ENCODE peak calls at places on chromosomes 4 and X, in ten cellular contexts. U is heart right ventricle; M is astrocyte of the spinal cord; F is breast epithelium; E is GM20000; K is GM12865; Y is activated B cell treated with CpG ODN at 0.5 μM for 24 hours; C is mammary epithelial cell; O is type B pancreatic cell; G is CD8-positive, alpha-beta T cell. R is an unnamed sample.

GRCh38 chr4:45831692-45832091 is 292.2 kb downstream of the GABRG1 start:
- DNase-seq in C (no peak), O (no peak), M (no peak), F (no peak), E (no peak), G (no peak), K (no peak), U (no peak), Y (no peak), R (no peak)

GRCh38 chr4:16686195-16686594 is 212.2 kb downstream of the LDB2 start:
- DNase-seq in F (no peak), G (no peak), C (no peak), E (no peak), K (no peak), M (peak; percentile 85), O (no peak), Y (no peak), U (no peak), R (no peak)

GRCh38 chr4:100290585-100290984 is 100.3 kb upstream of the DDIT4L start:
- DNase-seq in K (no peak), G (no peak), O (no peak), M (no peak), Y (no peak), U (no peak), F (no peak), C (peak; percentile 57), E (no peak), R (no peak)

GRCh38 chrX:40866878-40867277 is 131.5 kb upstream of the MED14 start:
- DNase-seq in E (no peak), G (no peak), C (no peak), U (peak; percentile 18), O (no peak), Y (no peak), F (no peak), M (peak; percentile 18), K (no peak), R (no peak)

GRCh38 chr4:179626687-179627086 is 2184.4 kb upstream of the AGA start:
- DNase-seq in Y (no peak), O (no peak), C (no peak), M (no peak), E (no peak), K (no peak), F (no peak), U (no peak), G (no peak), R (no peak)

GRCh38 chr4:134812611-134813010 is 611.0 kb upstream of the PABPC4L start:
- DNase-seq in O (no peak), K (no peak), F (no peak), Y (no peak), G (no peak), E (no peak), M (no peak), C (no peak), U (no peak), R (no peak)

GRCh38 chr4:581753-582361 is 5.8 kb upstream of the TMEM271 start:
- DNase-seq in C (no peak), U (no peak), F (no peak), O (no peak), K (no peak), M (no peak), G (no peak), Y (no peak), E (no peak), R (no peak)

GRCh38 chr4:63580796-63581475 is 828.3 kb downstream of the TECRL start:
- DNase-seq in G (no peak), K (peak; percentile 2), F (no peak), O (no peak), U (no peak), Y (no peak), E (no peak), C (no peak), M (no peak), R (no peak)

GRCh38 chr4:12486995-12487394 is 997.1 kb downstream of the RAB28 start:
- DNase-seq in G (no peak), K (no peak), Y (no peak), O (no peak), U (peak; percentile 32), E (no peak), M (no peak), C (no peak), F (no peak), R (no peak)

GRCh38 chr4:7766661-7767345 is 172.9 kb downstream of the AFAP1 start:
- DNase-seq in M (no peak), E (no peak), G (no peak), O (no peak), U (peak; percentile 31), Y (no peak), K (no peak), F (no peak), C (no peak), R (peak; percentile 27)

GRCh38 chr4:125736057-125736456 is 421.3 kb downstream of the FAT4 start:
- DNase-seq in Y (no peak), E (no peak), M (peak; percentile 80), G (no peak), U (no peak), F (no peak), K (no peak), C (no peak), O (no peak), R (no peak)
- TF ChIP-seq CTCF in Y (no peak), E (no peak), M (peak; percentile 30), G (no peak), U (no peak), F (no peak), K (no peak), C (no peak), O (peak; percentile 55), R (no peak)

GRCh38 chr4:94515365-94515764 is 63.6 kb downstream of the PDLIM5 start:
- DNase-seq in U (no peak), Y (no peak), F (no peak), O (no peak), C (no peak), G (no peak), M (peak; percentile 48), E (no peak), K (no peak), R (no peak)
- TF ChIP-seq CTCF in U (no peak), Y (no peak), F (no peak), O (no peak), C (no peak), G (no peak), M (no peak), E (no peak), K (no peak), R (no peak)

GRCh38 chr4:89486042-89486441 is 178.4 kb upstream of the GPRIN3 start:
- DNase-seq in K (no peak), G (no peak), O (no peak), M (peak; percentile 46), F (no peak), E (peak; percentile 47), U (no peak), C (peak; percentile 19), Y (no peak), R (no peak)
- TF ChIP-seq CTCF in K (no peak), G (no peak), O (peak; percentile 53), M (peak; percentile 50), F (no peak), E (peak; percentile 15), U (no peak), C (peak; percentile 50), Y (no peak), R (no peak)

DNA sequence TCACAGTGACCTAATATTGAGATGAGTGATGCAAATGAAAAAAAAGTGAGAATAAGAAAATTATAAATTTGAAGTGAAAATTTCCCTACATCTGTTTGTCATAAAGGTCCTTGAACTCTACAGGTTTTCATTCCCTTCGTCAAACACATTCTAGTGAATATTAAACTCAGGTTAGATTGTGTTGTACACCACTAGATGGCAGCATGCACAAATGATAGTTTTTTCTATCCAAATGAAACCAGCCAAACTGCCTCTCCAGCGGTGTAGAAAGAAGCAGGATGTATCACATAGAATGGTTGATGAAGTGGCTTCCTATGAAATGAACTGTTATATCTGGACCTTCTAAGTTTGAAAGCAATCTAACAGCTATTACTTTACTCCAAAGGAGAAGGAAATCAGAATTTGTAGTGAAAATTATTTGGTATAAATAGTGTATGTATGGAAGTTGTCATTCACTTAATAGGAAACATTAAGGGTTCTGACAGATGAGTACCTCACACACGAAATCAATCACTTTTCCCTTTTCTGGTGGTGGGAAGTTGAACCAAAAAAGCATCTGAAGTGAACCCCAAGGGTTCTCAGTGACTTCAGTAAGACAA is 382.7 kb downstream of the UNC5C start:
- DNase-seq in C (peak; percentile 54), U (peak; percentile 49), F (no peak), K (peak; percentile 64), Y (no peak), E (peak; percentile 54), O (no peak), M (peak; percentile 79), G (no peak), R (no peak)
- TF ChIP-seq CTCF in C (peak; percentile 65), U (peak; percentile 81), F (peak; percentile 51), K (peak; percentile 49), Y (peak; percentile 34), E (peak; percentile 27), O (peak; percentile 87), M (peak; percentile 51), G (peak; percentile 72), R (peak; percentile 74)

GRCh38 chr4:150080335-150080734 is 2.1 kb downstream of the DCLK2 start:
- DNase-seq in U (no peak), C (no peak), K (no peak), Y (no peak), F (no peak), E (no peak), O (no peak), G (no peak), M (peak; percentile 24), R (no peak)

GRCh38 chr4:150078041-150078995 is at the start of gene DCLK2:
- DNase-seq in C (peak; percentile 32), K (no peak), F (peak; percentile 66), E (peak; percentile 73), Y (peak; percentile 40), M (peak; percentile 93), O (peak; percentile 82), G (no peak), U (peak; percentile 88), R (no peak)

GRCh38 chr4:150080875-150081274 is 2.6 kb downstream of the DCLK2 start:
- DNase-seq in K (no peak), G (no peak), F (no peak), E (no peak), M (peak; percentile 14), C (no peak), O (no peak), U (no peak), Y (no peak), R (no peak)

GRCh38 chr4:150082241-150082640 is 4.0 kb downstream of the DCLK2 start:
- DNase-seq in G (no peak), F (no peak), O (no peak), M (no peak), E (peak; percentile 63), C (no peak), K (peak; percentile 75), U (no peak), Y (no peak), R (no peak)

DNA sequence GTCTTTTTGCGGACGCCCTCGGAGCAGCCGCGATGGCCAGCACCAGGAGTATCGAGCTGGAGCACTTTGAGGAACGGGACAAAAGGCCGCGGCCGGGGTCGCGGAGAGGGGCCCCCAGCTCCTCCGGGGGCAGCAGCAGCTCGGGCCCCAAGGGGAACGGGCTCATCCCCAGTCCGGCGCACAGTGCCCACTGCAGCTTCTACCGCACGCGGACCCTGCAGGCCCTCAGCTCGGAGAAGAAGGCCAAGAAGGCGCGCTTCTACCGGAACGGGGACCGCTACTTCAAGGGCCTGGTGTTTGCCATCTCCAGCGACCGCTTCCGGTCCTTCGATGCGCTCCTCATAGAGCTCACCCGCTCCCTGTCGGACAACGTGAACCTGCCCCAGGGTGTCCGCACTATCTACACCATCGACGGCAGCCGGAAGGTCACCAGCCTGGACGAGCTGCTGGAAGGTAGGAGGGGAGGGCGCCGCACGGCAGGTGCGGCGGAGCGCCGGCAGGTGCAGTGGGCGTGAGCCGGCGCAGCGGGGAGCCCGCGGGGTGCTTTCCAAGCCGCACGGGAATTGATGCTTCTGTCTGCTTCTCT is 844 bp downstream of the DCLK2 start:
- DNase-seq in F (peak; percentile 51), K (peak; percentile 46), U (peak; percentile 34), E (peak; percentile 66), O (peak; percentile 71), Y (peak; percentile 50), G (no peak), M (peak; percentile 43), C (peak; percentile 5), R (no peak)
- TF ChIP-seq CTCF in F (no peak), K (no peak), U (no peak), E (no peak), O (peak; percentile 17), Y (no peak), G (no peak), M (no peak), C (no peak), R (no peak)